ENCODE peak calls at places on chromosomes 11 and 22, in nine cellular contexts. One of them, this sample, is unnamed.
A peak's percentile ranks its signal among the peaks of the same experiment; 100 is the strongest.

GRCh38 chr11:130765951-130766649 is 150.2 kb downstream of the SNX19 start:
- DNase-seq in WERI-Rb-1: no peak
- DNase-seq in CD8-positive, alpha-beta T cell: no peak
- DNase-seq in activated B cell treated with CpG ODN at 0.5 μM for 24 hours: no peak
- DNase-seq in fibroblast of the aortic adventitia: no peak
- DNase-seq in AG04450: no peak
- DNase-seq in AG09309: no peak
- DNase-seq in lung: no peak
- DNase-seq in WTC11: no peak
- DNase-seq in this sample: no peak

GRCh38 chr11:124538019-124538418 is 5.4 kb downstream of the OR8B12 start:
- DNase-seq in activated B cell treated with CpG ODN at 0.5 μM for 24 hours: no peak
- DNase-seq in fibroblast of the aortic adventitia: peak; percentile 74
- DNase-seq in CD8-positive, alpha-beta T cell: no peak
- DNase-seq in lung: no peak
- DNase-seq in AG09309: no peak
- DNase-seq in AG04450: peak; percentile 10
- DNase-seq in WTC11: no peak
- DNase-seq in WERI-Rb-1: no peak
- DNase-seq in this sample: no peak

GRCh38 chr11:117924631-117925170 is 4.5 kb downstream of the TMPRSS13 start:
- DNase-seq in fibroblast of the aortic adventitia: no peak
- DNase-seq in CD8-positive, alpha-beta T cell: no peak
- DNase-seq in WTC11: no peak
- DNase-seq in AG09309: no peak
- DNase-seq in activated B cell treated with CpG ODN at 0.5 μM for 24 hours: no peak
- DNase-seq in AG04450: no peak
- DNase-seq in WERI-Rb-1: no peak
- DNase-seq in lung: no peak
- DNase-seq in this sample: no peak

GRCh38 chr22:44992166-44992565 is 17.6 kb downstream of the PHF21B start:
- DNase-seq in WTC11: no peak
- DNase-seq in AG09309: no peak
- DNase-seq in AG04450: no peak
- DNase-seq in lung: no peak
- DNase-seq in CD8-positive, alpha-beta T cell: no peak
- DNase-seq in fibroblast of the aortic adventitia: no peak
- DNase-seq in WERI-Rb-1: no peak
- DNase-seq in activated B cell treated with CpG ODN at 0.5 μM for 24 hours: no peak
- DNase-seq in this sample: no peak

GRCh38 chr11:132464939-132465338 is 1067.4 kb downstream of the OPCML start:
- DNase-seq in fibroblast of the aortic adventitia: no peak
- DNase-seq in activated B cell treated with CpG ODN at 0.5 μM for 24 hours: no peak
- DNase-seq in CD8-positive, alpha-beta T cell: no peak
- DNase-seq in lung: no peak
- DNase-seq in WTC11: no peak
- DNase-seq in AG09309: no peak
- DNase-seq in AG04450: no peak
- DNase-seq in WERI-Rb-1: no peak
- DNase-seq in this sample: no peak

GRCh38 chr22:50084570-50084969 is 656 bp downstream of the MLC1 start:
- DNase-seq in AG04450: no peak
- DNase-seq in CD8-positive, alpha-beta T cell: no peak
- DNase-seq in WTC11: no peak
- DNase-seq in lung: no peak
- DNase-seq in WERI-Rb-1: no peak
- DNase-seq in AG09309: no peak
- DNase-seq in activated B cell treated with CpG ODN at 0.5 μM for 24 hours: no peak
- DNase-seq in fibroblast of the aortic adventitia: no peak
- DNase-seq in this sample: no peak

GRCh38 chr22:50688448-50688847 is 15.8 kb downstream of the SHANK3 start:
- DNase-seq in lung: no peak
- DNase-seq in activated B cell treated with CpG ODN at 0.5 μM for 24 hours: no peak
- DNase-seq in WERI-Rb-1: peak; percentile 4
- DNase-seq in AG09309: no peak
- DNase-seq in CD8-positive, alpha-beta T cell: no peak
- DNase-seq in WTC11: no peak
- DNase-seq in fibroblast of the aortic adventitia: no peak
- DNase-seq in AG04450: no peak
- DNase-seq in this sample: no peak

GRCh38 chr11:88327462-88328143 is 9.9 kb downstream of the CTSC start:
- DNase-seq in activated B cell treated with CpG ODN at 0.5 μM for 24 hours: no peak
- DNase-seq in AG04450: no peak
- DNase-seq in lung: no peak
- DNase-seq in fibroblast of the aortic adventitia: no peak
- DNase-seq in WERI-Rb-1: no peak
- DNase-seq in AG09309: no peak
- DNase-seq in WTC11: no peak
- DNase-seq in CD8-positive, alpha-beta T cell: no peak
- DNase-seq in this sample: no peak

GRCh38 chr11:71581826-71582225 is 849 bp downstream of the KRTAP5-11 start:
- DNase-seq in fibroblast of the aortic adventitia: no peak
- DNase-seq in activated B cell treated with CpG ODN at 0.5 μM for 24 hours: no peak
- DNase-seq in AG09309: no peak
- DNase-seq in CD8-positive, alpha-beta T cell: no peak
- DNase-seq in lung: no peak
- DNase-seq in WTC11: no peak
- DNase-seq in AG04450: no peak
- DNase-seq in WERI-Rb-1: no peak
- DNase-seq in this sample: no peak

GRCh38 chr22:41917906-41918791 is 3.3 kb upstream of the SHISA8 start:
- DNase-seq in activated B cell treated with CpG ODN at 0.5 μM for 24 hours: no peak
- DNase-seq in WERI-Rb-1: no peak
- DNase-seq in AG09309: no peak
- DNase-seq in CD8-positive, alpha-beta T cell: no peak
- DNase-seq in lung: no peak
- DNase-seq in WTC11: no peak
- DNase-seq in AG04450: no peak
- DNase-seq in fibroblast of the aortic adventitia: peak; percentile 58
- DNase-seq in this sample: no peak

GRCh38 chr11:45909594-45910475 is 2.8 kb upstream of the FREY1 start:
- DNase-seq in WTC11: no peak
- DNase-seq in WERI-Rb-1: no peak
- DNase-seq in activated B cell treated with CpG ODN at 0.5 μM for 24 hours: no peak
- DNase-seq in lung: no peak
- DNase-seq in AG04450: no peak
- DNase-seq in AG09309: no peak
- DNase-seq in fibroblast of the aortic adventitia: no peak
- DNase-seq in CD8-positive, alpha-beta T cell: no peak
- DNase-seq in this sample: no peak

GRCh38 chr11:58927393-58928081 is 11.8 kb upstream of the GLYATL1 start:
- DNase-seq in lung: no peak
- DNase-seq in activated B cell treated with CpG ODN at 0.5 μM for 24 hours: no peak
- DNase-seq in WERI-Rb-1: peak; percentile 54
- DNase-seq in AG09309: no peak
- DNase-seq in CD8-positive, alpha-beta T cell: no peak
- DNase-seq in fibroblast of the aortic adventitia: peak; percentile 61
- DNase-seq in WTC11: peak; percentile 94
- DNase-seq in AG04450: peak; percentile 24
- DNase-seq in this sample: no peak

GRCh38 chr11:13891911-13892310 is 70.6 kb upstream of the SPON1 start:
- DNase-seq in fibroblast of the aortic adventitia: no peak
- DNase-seq in WTC11: no peak
- DNase-seq in CD8-positive, alpha-beta T cell: no peak
- DNase-seq in WERI-Rb-1: no peak
- DNase-seq in activated B cell treated with CpG ODN at 0.5 μM for 24 hours: no peak
- DNase-seq in AG04450: no peak
- DNase-seq in lung: no peak
- DNase-seq in AG09309: no peak
- DNase-seq in this sample: no peak

GRCh38 chr22:39169797-39170466 is 17.5 kb upstream of the CBX7 start:
- DNase-seq in fibroblast of the aortic adventitia: no peak
- DNase-seq in AG04450: no peak
- DNase-seq in WTC11: no peak
- DNase-seq in WERI-Rb-1: no peak
- DNase-seq in lung: no peak
- DNase-seq in activated B cell treated with CpG ODN at 0.5 μM for 24 hours: no peak
- DNase-seq in CD8-positive, alpha-beta T cell: no peak
- DNase-seq in AG09309: no peak
- DNase-seq in this sample: no peak

DNA sequence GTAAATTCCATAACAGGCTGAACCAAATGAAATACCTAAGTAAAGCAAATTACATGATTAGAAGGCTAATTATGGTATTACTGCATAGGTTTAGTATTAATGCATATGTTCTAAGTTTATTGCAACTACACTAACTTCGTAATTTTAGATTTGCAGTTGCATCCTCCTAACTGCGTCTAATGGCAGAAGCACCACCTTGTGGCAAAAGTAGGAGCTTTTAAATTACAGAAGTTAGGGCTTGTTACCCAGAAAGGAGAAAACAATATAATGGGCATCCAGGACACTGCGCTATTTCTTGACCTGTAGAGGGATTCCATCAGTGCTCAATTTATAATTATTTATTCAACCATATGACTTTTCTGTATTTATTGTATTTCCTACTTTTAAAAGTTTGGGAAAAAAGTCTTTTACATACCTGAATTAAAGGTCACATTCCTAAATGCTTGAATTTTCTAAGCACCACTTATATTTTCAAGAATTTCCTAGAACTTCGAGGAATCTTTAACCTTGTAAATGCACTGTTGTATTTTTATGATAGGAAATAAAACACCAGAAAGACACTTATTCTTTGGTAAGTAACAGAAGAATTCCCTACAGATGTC is 16.3 kb upstream of the GPR83 start:
- DNase-seq in lung: no peak
- DNase-seq in fibroblast of the aortic adventitia: peak; percentile 77
- DNase-seq in WERI-Rb-1: no peak
- DNase-seq in AG09309: peak; percentile 11
- DNase-seq in activated B cell treated with CpG ODN at 0.5 μM for 24 hours: no peak
- DNase-seq in WTC11: no peak
- DNase-seq in AG04450: peak; percentile 38
- DNase-seq in CD8-positive, alpha-beta T cell: no peak
- DNase-seq in this sample: no peak
- TF ChIP-seq CTCF in lung: peak; percentile 2
- TF ChIP-seq CTCF in fibroblast of the aortic adventitia: peak; percentile 75
- TF ChIP-seq CTCF in WERI-Rb-1: peak; percentile 29
- TF ChIP-seq CTCF in AG09309: peak; percentile 77
- TF ChIP-seq CTCF in activated B cell treated with CpG ODN at 0.5 μM for 24 hours: no peak
- TF ChIP-seq CTCF in WTC11: peak; percentile 43
- TF ChIP-seq CTCF in AG04450: peak; percentile 77
- TF ChIP-seq CTCF in CD8-positive, alpha-beta T cell: no peak
- TF ChIP-seq CTCF in this sample: peak; percentile 55

GRCh38 chr11:61008971-61009370 is 37.5 kb downstream of the CD6 start:
- DNase-seq in activated B cell treated with CpG ODN at 0.5 μM for 24 hours: no peak
- DNase-seq in lung: no peak
- DNase-seq in AG09309: no peak
- DNase-seq in CD8-positive, alpha-beta T cell: no peak
- DNase-seq in AG04450: no peak
- DNase-seq in WTC11: no peak
- DNase-seq in WERI-Rb-1: no peak
- DNase-seq in fibroblast of the aortic adventitia: no peak
- DNase-seq in this sample: no peak

GRCh38 chr11:61009392-61010275 is 38.2 kb downstream of the CD6 start:
- DNase-seq in CD8-positive, alpha-beta T cell: no peak
- DNase-seq in WTC11: no peak
- DNase-seq in AG04450: no peak
- DNase-seq in AG09309: no peak
- DNase-seq in WERI-Rb-1: no peak
- DNase-seq in activated B cell treated with CpG ODN at 0.5 μM for 24 hours: no peak
- DNase-seq in fibroblast of the aortic adventitia: no peak
- DNase-seq in lung: no peak
- DNase-seq in this sample: no peak

GRCh38 chr11:61010466-61011238 is 39.2 kb downstream of the CD6 start:
- DNase-seq in WTC11: no peak
- DNase-seq in lung: no peak
- DNase-seq in activated B cell treated with CpG ODN at 0.5 μM for 24 hours: no peak
- DNase-seq in CD8-positive, alpha-beta T cell: no peak
- DNase-seq in AG04450: no peak
- DNase-seq in WERI-Rb-1: peak; percentile 70
- DNase-seq in AG09309: no peak
- DNase-seq in fibroblast of the aortic adventitia: no peak
- DNase-seq in this sample: peak; percentile 83

GRCh38 chr11:61007383-61007970 is 36.0 kb downstream of the CD6 start:
- DNase-seq in WERI-Rb-1: no peak
- DNase-seq in AG09309: no peak
- DNase-seq in WTC11: peak; percentile 47
- DNase-seq in CD8-positive, alpha-beta T cell: no peak
- DNase-seq in AG04450: no peak
- DNase-seq in lung: no peak
- DNase-seq in fibroblast of the aortic adventitia: no peak
- DNase-seq in activated B cell treated with CpG ODN at 0.5 μM for 24 hours: no peak
- DNase-seq in this sample: no peak

GRCh38 chr11:61007971-61008896 is 36.8 kb downstream of the CD6 start:
- DNase-seq in WTC11: peak; percentile 93
- DNase-seq in CD8-positive, alpha-beta T cell: no peak
- DNase-seq in AG04450: no peak
- DNase-seq in AG09309: no peak
- DNase-seq in lung: no peak
- DNase-seq in activated B cell treated with CpG ODN at 0.5 μM for 24 hours: no peak
- DNase-seq in fibroblast of the aortic adventitia: no peak
- DNase-seq in WERI-Rb-1: no peak
- DNase-seq in this sample: no peak
- TF ChIP-seq CTCF in WTC11: no peak
- TF ChIP-seq CTCF in CD8-positive, alpha-beta T cell: no peak
- TF ChIP-seq CTCF in AG04450: no peak
- TF ChIP-seq CTCF in AG09309: no peak
- TF ChIP-seq CTCF in lung: no peak
- TF ChIP-seq CTCF in activated B cell treated with CpG ODN at 0.5 μM for 24 hours: no peak
- TF ChIP-seq CTCF in fibroblast of the aortic adventitia: no peak
- TF ChIP-seq CTCF in WERI-Rb-1: peak; percentile 36
- TF ChIP-seq CTCF in this sample: no peak

DNA sequence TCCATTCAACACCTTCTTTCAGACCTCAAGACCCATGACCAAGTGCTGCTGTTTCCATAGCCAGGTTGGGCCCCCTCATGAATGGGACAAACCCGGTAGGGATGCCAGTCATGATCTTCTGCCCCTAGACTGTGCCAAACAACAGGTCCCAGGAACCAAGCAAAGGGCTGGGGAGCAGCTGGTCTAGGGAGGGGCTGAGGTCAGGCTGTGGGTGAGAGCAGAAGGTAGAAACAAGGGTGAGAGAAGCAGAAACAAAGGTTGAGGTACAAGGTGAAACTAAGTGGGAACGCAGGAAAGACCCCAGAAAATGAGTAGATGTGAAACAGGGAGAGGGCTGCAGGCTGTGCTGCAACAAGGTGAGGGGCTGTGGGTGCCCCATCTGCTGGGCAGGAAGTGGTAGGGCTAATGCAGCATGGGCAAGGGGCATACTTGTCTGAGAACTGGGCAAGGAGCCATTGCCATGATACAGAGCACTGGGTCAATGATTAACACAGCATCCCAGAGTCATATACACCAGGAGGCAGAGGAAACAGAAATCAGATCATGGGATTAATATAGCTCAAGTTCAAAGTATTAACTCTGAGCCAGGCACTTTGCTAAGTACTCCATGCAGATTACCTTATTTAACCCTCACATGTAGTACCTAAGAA is 45.9 kb downstream of the SLC1A2 start:
- DNase-seq in WERI-Rb-1: no peak
- DNase-seq in fibroblast of the aortic adventitia: no peak
- DNase-seq in WTC11: no peak
- DNase-seq in lung: no peak
- DNase-seq in CD8-positive, alpha-beta T cell: no peak
- DNase-seq in AG04450: no peak
- DNase-seq in activated B cell treated with CpG ODN at 0.5 μM for 24 hours: no peak
- DNase-seq in AG09309: no peak
- DNase-seq in this sample: peak; percentile 73
- TF ChIP-seq CTCF in WERI-Rb-1: peak; percentile 4
- TF ChIP-seq CTCF in fibroblast of the aortic adventitia: no peak
- TF ChIP-seq CTCF in WTC11: no peak
- TF ChIP-seq CTCF in lung: no peak
- TF ChIP-seq CTCF in CD8-positive, alpha-beta T cell: no peak
- TF ChIP-seq CTCF in AG04450: no peak
- TF ChIP-seq CTCF in activated B cell treated with CpG ODN at 0.5 μM for 24 hours: no peak
- TF ChIP-seq CTCF in AG09309: no peak
- TF ChIP-seq CTCF in this sample: no peak

GRCh38 chr22:25892678-25893077 is 150.7 kb downstream of the MYO18B start:
- DNase-seq in WERI-Rb-1: no peak
- DNase-seq in AG09309: no peak
- DNase-seq in fibroblast of the aortic adventitia: no peak
- DNase-seq in CD8-positive, alpha-beta T cell: no peak
- DNase-seq in lung: no peak
- DNase-seq in WTC11: no peak
- DNase-seq in activated B cell treated with CpG ODN at 0.5 μM for 24 hours: no peak
- DNase-seq in AG04450: no peak
- DNase-seq in this sample: no peak
- TF ChIP-seq CTCF in WERI-Rb-1: peak; percentile 44
- TF ChIP-seq CTCF in AG09309: no peak
- TF ChIP-seq CTCF in fibroblast of the aortic adventitia: no peak
- TF ChIP-seq CTCF in CD8-positive, alpha-beta T cell: no peak
- TF ChIP-seq CTCF in lung: no peak
- TF ChIP-seq CTCF in WTC11: no peak
- TF ChIP-seq CTCF in activated B cell treated with CpG ODN at 0.5 μM for 24 hours: no peak
- TF ChIP-seq CTCF in AG04450: no peak
- TF ChIP-seq CTCF in this sample: peak; percentile 22

This sample was measured in D721Med.